ENCODE peak calls at places on chromosomes 13 and 19, in nine cellular contexts. Q is Karpas-422, O is hepatocyte, L is GM23248, N is mammary epithelial cell, W is neural progenitor cell, P is PC-3, B is IMR-90, Z is GM23338. F is an unnamed sample.
A peak's percentile ranks its signal among the peaks of the same experiment; 100 is the strongest.

GRCh38 chr13:106089251-106089940 is 446.1 kb downstream of the EFNB2 start:
- DNase-seq in O (no peak), W (no peak), P (no peak), Q (no peak), Z (no peak), B (no peak), N (no peak), L (no peak), F (no peak)

GRCh38 chr13:50303963-50304721 is 288.9 kb downstream of the KCNRG start:
- DNase-seq in L (no peak), B (no peak), Z (no peak), Q (no peak), N (no peak), O (no peak), W (no peak), P (no peak), F (no peak)

GRCh38 chr19:17724655-17725054 is 5.4 kb downstream of the MAP1S start:
- DNase-seq in Z (no peak), O (no peak), B (no peak), L (no peak), W (no peak), P (no peak), Q (no peak), N (no peak), F (no peak)

GRCh38 chr13:23433171-23434153 is at the start of gene SACS:
- DNase-seq in L (peak; percentile 86), Q (no peak), Z (peak; percentile 98), B (peak; percentile 52), P (peak; percentile 17), W (peak; percentile 95), O (peak; percentile 45), N (peak; percentile 31), F (no peak)

GRCh38 chr19:19826875-19827274 is 5.3 kb upstream of the ZNF506 start:
- DNase-seq in Z (no peak), O (no peak), B (no peak), W (no peak), L (no peak), N (no peak), P (no peak), Q (no peak), F (no peak)

GRCh38 chr13:110520431-110521295 is 40.9 kb downstream of the RAB20 start:
- DNase-seq in O (peak; percentile 44), B (peak; percentile 53), L (peak; percentile 85), Q (no peak), Z (no peak), N (no peak), P (no peak), W (no peak), F (no peak)

GRCh38 chr13:109778102-109778542 is 8.3 kb downstream of the IRS2 start:
- DNase-seq in L (peak; percentile 31), N (peak; percentile 59), Q (no peak), P (peak; percentile 56), W (peak; percentile 29), O (peak; percentile 23), B (peak; percentile 39), Z (no peak), F (no peak)

GRCh38 chr13:26557051-26557392 is 461 bp upstream of the WASF3 start:
- DNase-seq in B (no peak), L (no peak), O (no peak), Z (no peak), N (no peak), Q (no peak), P (no peak), W (no peak), F (no peak)

GRCh38 chr19:30159636-30160035 is 212.5 kb upstream of the ZNF536 start:
- DNase-seq in Q (no peak), O (no peak), B (no peak), P (no peak), L (no peak), Z (no peak), W (no peak), N (no peak), F (no peak)

GRCh38 chr13:31105020-31105800 is 56.5 kb downstream of the HSPH1 start:
- DNase-seq in Z (peak; percentile 31), N (no peak), Q (no peak), O (no peak), W (no peak), L (peak; percentile 16), B (peak; percentile 26), P (no peak), F (no peak)

GRCh38 chr13:64591981-64592380 is 2638.2 kb downstream of the PCDH9 start:
- DNase-seq in N (peak; percentile 26), W (no peak), L (peak; percentile 44), P (peak; percentile 22), Q (no peak), Z (no peak), B (peak; percentile 61), O (no peak), F (no peak)

GRCh38 chr13:112809332-112810310 is 119.8 kb downstream of the ATP11A start:
- DNase-seq in Z (no peak), W (no peak), B (no peak), P (no peak), Q (no peak), L (no peak), N (no peak), O (no peak), F (no peak)

GRCh38 chr19:48169585-48169973 is 565 bp downstream of the LIG1 start:
- DNase-seq in B (peak; percentile 56), N (peak; percentile 66), W (peak; percentile 87), L (peak; percentile 83), P (peak; percentile 66), O (peak; percentile 95), Z (peak; percentile 98), Q (peak; percentile 92), F (peak; percentile 48)

GRCh38 chr19:35216833-35217707 is 11.5 kb downstream of the FAM187B start:
- DNase-seq in O (peak; percentile 55), N (peak; percentile 40), L (no peak), P (peak; percentile 15), Q (peak; percentile 75), W (no peak), Z (peak; percentile 60), B (no peak), F (no peak)
- H2AFZ ChIP-seq in O (no peak overlapping the region), N (no peak overlapping the region), L (no peak overlapping the region), P (no peak overlapping the region), Q (no peak overlapping the region), W (no peak overlapping the region), Z (no peak overlapping the region), B (no peak overlapping the region), F (no peak overlapping the region)

DNA sequence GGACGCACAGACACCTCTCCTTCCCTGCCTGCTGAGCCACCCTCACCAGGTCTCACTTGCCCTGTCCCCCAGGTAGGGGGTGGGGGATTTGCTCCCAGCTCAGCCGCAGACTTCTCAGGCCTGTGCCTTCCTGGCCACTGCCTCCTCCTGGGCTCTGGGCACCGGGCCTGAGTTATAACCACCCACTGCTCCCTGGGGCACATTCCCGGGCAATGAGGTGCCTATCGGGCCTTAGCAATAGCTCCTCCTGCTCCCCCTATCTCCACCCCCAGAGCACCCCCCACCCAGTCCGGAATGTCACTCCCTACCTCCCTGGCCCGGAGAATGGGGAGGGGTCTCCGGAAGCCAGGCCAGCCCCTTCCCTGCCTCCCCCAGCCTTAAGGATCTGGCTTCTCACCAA is at the start of gene KLK5:
- DNase-seq in N (peak; percentile 75), Q (no peak), Z (peak; percentile 37), W (no peak), O (no peak), P (peak; percentile 66), L (peak; percentile 56), B (no peak), F (no peak)
- H2AFZ ChIP-seq in N (peak within 1 kb of the TSS; percentile 95), Q (no peak within 1 kb of the TSS), Z (peak within 1 kb of the TSS; percentile 95), W (no peak within 1 kb of the TSS), O (no peak within 1 kb of the TSS), P (peak within 1 kb of the TSS; percentile 23), L (no peak within 1 kb of the TSS), B (no peak within 1 kb of the TSS), F (peak within 1 kb of the TSS; percentile 70)

DNA sequence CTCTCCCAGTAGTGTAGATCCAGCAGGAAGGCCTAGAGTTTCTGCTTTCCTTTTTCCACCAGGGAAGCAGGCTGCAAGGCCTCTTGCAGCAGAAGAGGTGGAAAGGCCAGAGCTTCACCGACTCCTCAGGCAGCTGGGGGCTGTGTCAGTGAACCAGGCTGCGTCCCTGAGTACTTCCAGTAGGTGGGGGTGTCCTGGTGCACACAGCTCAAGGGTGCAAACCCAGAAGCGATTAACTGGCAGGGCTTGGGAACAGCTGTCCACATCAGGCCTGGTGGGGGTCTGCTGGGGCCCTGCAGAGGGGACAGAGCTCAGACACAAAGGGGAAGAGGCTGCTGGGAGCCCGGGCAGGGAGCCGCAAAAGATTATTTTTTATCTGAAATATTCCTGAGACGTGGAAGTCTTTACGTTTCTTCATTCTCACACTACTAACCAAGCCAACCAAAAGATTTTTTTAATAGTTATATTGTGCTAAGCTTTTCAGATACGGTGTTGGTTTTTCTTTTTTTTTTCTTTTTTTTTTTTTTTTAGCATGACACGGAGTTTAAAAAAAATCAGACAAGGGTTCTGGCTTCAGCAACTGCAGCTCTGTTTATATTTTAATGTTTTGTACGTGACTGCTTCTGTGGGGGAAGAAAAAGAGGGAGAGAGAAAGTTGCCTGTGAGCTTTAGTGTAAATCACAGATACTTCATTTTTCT is 11.0 kb downstream of the TSHZ3 start:
- DNase-seq in P (no peak), W (peak; percentile 88), L (peak; percentile 55), Q (peak; percentile 67), O (peak; percentile 82), Z (peak; percentile 89), B (peak; percentile 85), N (no peak), F (no peak)
- H2AFZ ChIP-seq in P (no peak overlapping the region), W (no peak overlapping the region), L (no peak overlapping the region), Q (no peak overlapping the region), O (no peak overlapping the region), Z (no peak overlapping the region), B (peak overlapping the region; percentile 28), N (no peak overlapping the region), F (no peak overlapping the region)

DNA sequence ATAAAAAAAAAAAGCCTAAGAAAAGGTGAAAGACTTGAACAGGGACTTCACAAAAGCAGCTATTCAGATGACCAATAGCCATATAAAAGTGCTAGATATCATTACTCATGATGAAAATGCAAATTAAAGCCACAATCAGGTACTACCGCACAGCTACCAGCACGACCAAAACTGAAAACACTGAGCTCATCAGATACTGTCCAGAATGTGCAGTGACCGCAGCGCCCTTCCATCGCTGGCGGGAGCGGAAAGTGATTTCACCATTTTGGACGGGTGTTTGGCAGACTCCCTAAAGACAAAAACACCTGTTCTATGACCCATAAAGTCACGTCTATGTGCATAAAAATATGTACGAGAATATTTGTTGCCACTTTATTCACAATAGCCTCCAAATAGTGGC is 60.7 kb downstream of the SLC6A16 start:
- DNase-seq in Q (no peak), W (no peak), B (no peak), N (no peak), L (no peak), Z (no peak), O (no peak), P (peak; percentile 39), F (no peak)
- H2AFZ ChIP-seq in Q (no peak overlapping the region), W (no peak overlapping the region), B (no peak overlapping the region), N (no peak overlapping the region), L (no peak overlapping the region), Z (no peak overlapping the region), O (no peak overlapping the region), P (peak overlapping the region; percentile 46), F (no peak overlapping the region)

F was measured in keratinocyte.